ENCODE peak calls at places on chromosomes 5 and 9, in nine cellular contexts. F is AG10803, H is GM13977, S is mucosa of descending colon, I is colonic mucosa, J is pancreas, Y is body of pancreas, P is thyroid gland, B is keratinocyte. Q is an unnamed sample.
A peak's percentile ranks its signal among the peaks of the same experiment; 100 is the strongest.

GRCh38 chr9:120386390-120387131 is 193.4 kb downstream of the CDK5RAP2 start:
- DNase-seq in F (no peak), H (no peak), S (peak; percentile 14), I (peak; percentile 32), J (peak; percentile 52), Y (peak; percentile 70), P (no peak), B (no peak), Q (no peak)

GRCh38 chr9:87650611-87651295 is 75.2 kb upstream of the CTSL start:
- DNase-seq in F (peak; percentile 42), H (no peak), S (no peak), I (no peak), J (no peak), Y (no peak), P (no peak), B (no peak), Q (no peak)

GRCh38 chr9:116000748-116001329 is 152.8 kb upstream of the PAPPA start:
- DNase-seq in F (no peak), H (no peak), S (peak; percentile 7), I (peak; percentile 17), J (no peak), Y (peak; percentile 16), P (no peak), B (no peak), Q (no peak)

GRCh38 chr5:81134566-81134965 is 98.6 kb upstream of the CKMT2 start:
- DNase-seq in F (no peak), H (no peak), S (no peak), I (no peak), J (no peak), Y (no peak), P (no peak), B (no peak), Q (no peak)

GRCh38 chr5:111127453-111128195 is 35.5 kb downstream of the WDR36 start:
- DNase-seq in F (no peak), H (no peak), S (no peak), I (no peak), J (no peak), Y (no peak), P (no peak), B (peak; percentile 11), Q (no peak)

GRCh38 chr5:170338933-170339779 is 41.6 kb upstream of the LCP2 start:
- DNase-seq in F (no peak), H (peak; percentile 71), S (peak; percentile 38), I (peak; percentile 27), J (no peak), Y (no peak), P (no peak), B (no peak), Q (peak; percentile 64)

GRCh38 chr5:96626956-96627355 is 35.2 kb upstream of the CAST start:
- DNase-seq in F (peak; percentile 98), H (no peak), S (no peak), I (no peak), J (no peak), Y (no peak), P (no peak), B (peak; percentile 48), Q (no peak)

GRCh38 chr9:91179237-91180138 is 182.2 kb downstream of the AUH start:
- DNase-seq in F (peak; percentile 54), H (no peak), S (no peak), I (no peak), J (no peak), Y (no peak), P (no peak), B (no peak), Q (no peak)

GRCh38 chr5:93746406-93747056 is 5.1 kb upstream of the POU5F2 start:
- DNase-seq in F (no peak), H (no peak), S (no peak), I (no peak), J (no peak), Y (no peak), P (no peak), B (no peak), Q (no peak)

GRCh38 chr9:83449981-83450380 is 88.2 kb downstream of the FRMD3 start:
- DNase-seq in F (no peak), H (no peak), S (no peak), I (no peak), J (no peak), Y (no peak), P (peak; percentile 76), B (no peak), Q (no peak)

GRCh38 chr5:31774779-31775178 is 135.8 kb downstream of the PDZD2 start:
- DNase-seq in F (peak; percentile 4), H (no peak), S (no peak), I (no peak), J (no peak), Y (no peak), P (no peak), B (no peak), Q (no peak)

DNA sequence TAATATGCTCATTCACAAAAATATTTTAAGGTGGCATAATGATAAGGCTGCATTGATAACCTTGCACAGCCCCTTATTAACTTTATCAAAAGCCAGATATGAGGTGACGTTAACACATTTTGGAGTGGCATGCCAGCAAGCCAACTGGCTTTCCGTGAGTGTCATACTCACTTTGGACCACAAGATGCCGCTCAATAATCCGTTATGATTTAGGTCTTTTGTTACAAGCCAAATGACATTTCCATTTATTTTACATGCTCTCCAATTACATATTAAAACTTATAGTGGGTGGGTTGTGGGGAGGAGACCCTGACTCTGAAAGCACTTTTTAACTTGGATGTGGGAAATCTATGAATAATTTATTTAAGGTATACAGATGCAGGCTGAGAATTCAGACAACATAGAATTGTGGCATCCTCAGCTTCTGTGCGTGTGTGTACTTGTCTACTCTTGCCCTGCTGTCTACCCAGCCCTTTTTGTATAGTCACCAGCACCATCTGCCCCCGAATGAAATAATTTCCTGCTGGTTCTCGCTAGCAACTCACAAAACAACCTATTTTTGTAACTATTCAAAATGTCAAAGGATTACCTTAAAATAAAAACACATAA is 305.1 kb downstream of the PSAT1 start:
- DNase-seq in F (peak; percentile 61), H (peak; percentile 23), S (peak; percentile 10), I (no peak), J (no peak), Y (peak; percentile 55), P (peak; percentile 10), B (peak; percentile 56), Q (no peak)
- TF ChIP-seq CTCF in F (peak; percentile 91), H (peak; percentile 75), S (no peak), I (peak; percentile 51), J (peak; percentile 74), Y (peak; percentile 70), P (peak; percentile 53), B (peak; percentile 71), Q (peak; percentile 81)

GRCh38 chr5:43019615-43020293 is 20.4 kb downstream of the ANXA2R start:
- DNase-seq in F (peak; percentile 68), H (peak; percentile 66), S (peak; percentile 86), I (peak; percentile 79), J (peak; percentile 24), Y (peak; percentile 81), P (no peak), B (no peak), Q (peak; percentile 75)
- TF ChIP-seq CTCF in F (peak; percentile 48), H (peak; percentile 36), S (peak; percentile 46), I (peak; percentile 51), J (peak; percentile 14), Y (peak; percentile 43), P (no peak), B (peak; percentile 41), Q (peak; percentile 62)

GRCh38 chr9:122125158-122125890 is 32.2 kb upstream of the TTLL11 start:
- DNase-seq in F (peak; percentile 69), H (peak; percentile 91), S (peak; percentile 86), I (peak; percentile 83), J (peak; percentile 57), Y (peak; percentile 77), P (peak; percentile 69), B (no peak), Q (peak; percentile 58)

GRCh38 chr9:122125891-122126331 is 32.8 kb upstream of the TTLL11 start:
- DNase-seq in F (peak; percentile 24), H (no peak), S (no peak), I (no peak), J (no peak), Y (no peak), P (no peak), B (peak; percentile 38), Q (no peak)

GRCh38 chr9:122127396-122127798 is 32.2 kb downstream of the NDUFA8 start:
- DNase-seq in F (no peak), H (no peak), S (no peak), I (no peak), J (no peak), Y (no peak), P (no peak), B (no peak), Q (no peak)

GRCh38 chr9:122128007-122128406 is 31.6 kb downstream of the NDUFA8 start:
- DNase-seq in F (no peak), H (no peak), S (no peak), I (no peak), J (no peak), Y (no peak), P (no peak), B (no peak), Q (no peak)

DNA sequence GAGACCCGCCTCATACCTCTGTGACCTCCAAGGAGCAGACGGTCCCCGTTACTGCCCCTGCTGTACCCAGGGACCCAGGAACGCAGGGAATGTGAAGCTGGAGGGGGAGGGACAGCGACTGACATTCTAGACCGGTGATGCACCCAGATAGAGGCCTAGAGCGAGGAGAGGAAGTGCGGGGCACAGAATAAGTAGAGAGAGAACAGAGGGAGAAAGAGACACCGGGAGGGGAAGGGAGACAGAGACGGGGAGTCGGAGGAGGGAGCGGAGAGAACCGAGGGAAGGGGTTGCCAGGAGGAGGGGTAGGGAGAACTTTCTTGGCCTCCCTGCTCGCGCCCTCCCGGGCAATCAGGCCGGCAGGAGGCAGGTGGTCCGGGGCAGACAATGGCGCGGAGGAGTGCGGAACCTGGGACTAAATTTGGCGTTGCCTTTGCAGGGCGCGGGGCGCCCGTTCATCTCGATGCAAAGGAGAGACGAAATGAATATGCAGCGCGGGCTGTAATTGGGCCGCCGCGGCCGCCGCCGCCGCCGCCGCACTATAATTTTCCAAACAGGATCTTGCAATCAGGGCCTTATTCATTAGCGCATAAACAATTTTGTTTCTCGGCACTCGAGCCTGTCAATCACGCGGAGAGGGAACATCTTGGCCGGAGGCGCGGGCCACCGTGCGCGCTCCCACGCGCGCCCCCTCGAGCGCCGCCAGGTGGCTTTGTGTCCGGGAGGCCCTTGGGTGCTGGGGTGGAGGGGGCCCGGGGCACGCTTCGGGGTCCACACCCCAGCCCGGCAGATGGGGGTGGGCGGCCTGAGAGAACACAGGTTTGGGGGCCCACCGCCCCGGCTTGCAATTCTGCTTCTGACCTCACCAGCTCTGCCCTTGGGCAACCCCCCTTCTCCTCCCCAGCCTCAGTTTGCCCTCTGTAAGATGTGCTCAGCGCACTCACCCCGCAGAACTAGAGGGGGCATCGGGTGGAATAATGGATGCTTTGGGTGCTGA is 32.9 kb downstream of the NDUFA8 start:
- DNase-seq in F (peak; percentile 66), H (no peak), S (no peak), I (no peak), J (no peak), Y (no peak), P (no peak), B (no peak), Q (no peak)
- TF ChIP-seq CTCF in F (peak; percentile 14), H (peak; percentile 4), S (no peak), I (no peak), J (no peak), Y (no peak), P (no peak), B (no peak), Q (no peak)

DNA sequence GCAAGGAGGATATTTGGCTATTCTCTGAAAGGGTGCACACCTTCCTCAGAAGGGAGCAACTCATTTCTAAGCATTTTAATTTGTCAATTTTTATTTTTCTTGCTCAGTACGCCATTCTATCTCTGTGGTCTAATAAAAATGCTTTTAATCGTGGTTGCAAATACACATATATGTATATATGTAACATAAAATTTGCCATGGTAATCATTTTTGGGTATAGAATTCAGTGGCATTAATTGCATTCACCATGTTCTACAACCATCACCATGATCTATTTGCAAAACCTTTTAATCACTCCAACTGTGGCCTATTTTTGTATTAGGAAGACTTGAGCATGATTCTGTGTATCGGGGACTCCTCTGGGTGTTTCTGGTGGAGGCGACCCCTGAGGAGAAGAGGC is 187.0 kb downstream of the TENT4A start:
- DNase-seq in F (no peak), H (no peak), S (no peak), I (no peak), J (no peak), Y (no peak), P (no peak), B (no peak), Q (no peak)
- TF ChIP-seq CTCF in F (no peak), H (no peak), S (no peak), I (no peak), J (no peak), Y (no peak), P (no peak), B (no peak), Q (no peak)

Q was measured in CD14-positive monocyte.